ENCODE peak calls at places on chromosome 22, in six cellular contexts. C is sigmoid colon, O is PC-3, Q is heart left ventricle, E is GM23248, V is right lobe of liver. D is an unnamed sample.

GRCh38 chr22:29691636-29692326 is 28.0 kb upstream of the CABP7 start:
- DNase-seq in Q (no peak), O (no peak), E (no peak), C (no peak), V (no peak), D (no peak)

GRCh38 chr22:23183107-23183698 is 2.9 kb downstream of the BCR start:
- DNase-seq in C (no peak), Q (peak; percentile 63), E (peak; percentile 75), V (peak; percentile 68), O (peak; percentile 47), D (peak; percentile 51)

GRCh38 chr22:36541831-36542391 is 12.9 kb upstream of the EIF3D start:
- DNase-seq in E (peak; percentile 96), Q (no peak), V (peak; percentile 35), C (no peak), O (peak; percentile 94), D (no peak)

GRCh38 chr22:41841085-41841712 is 8.3 kb downstream of the SREBF2 start:
- DNase-seq in E (no peak), Q (no peak), V (no peak), C (no peak), O (peak; percentile 60), D (no peak)

GRCh38 chr22:19787849-19788141 is 27.2 kb downstream of the TBX1 start:
- DNase-seq in O (no peak), C (no peak), V (peak; percentile 15), Q (no peak), E (no peak), D (no peak)

GRCh38 chr22:35422145-35422544 is 22.2 kb downstream of the MCM5 start:
- DNase-seq in O (no peak), Q (no peak), C (no peak), E (no peak), V (no peak), D (no peak)

GRCh38 chr22:36687516-36687915 is 16.0 kb downstream of the CACNG2 start:
- DNase-seq in Q (no peak), V (no peak), C (no peak), O (no peak), E (no peak), D (no peak)

GRCh38 chr22:21650823-21651520 is 8.9 kb downstream of the SDF2L1 start:
- DNase-seq in Q (no peak), V (no peak), C (no peak), O (no peak), E (peak; percentile 19), D (no peak)

GRCh38 chr22:28116261-28116673 is 197.2 kb upstream of the PITPNB start:
- DNase-seq in V (no peak), C (peak; percentile 83), E (peak; percentile 97), Q (peak; percentile 55), O (peak; percentile 61), D (peak; percentile 62)

GRCh38 chr22:38455530-38456271 is 702 bp upstream of the KCNJ4 start:
- DNase-seq in C (no peak), Q (peak; percentile 61), O (no peak), E (no peak), V (no peak), D (no peak)

GRCh38 chr22:27212617-27213177 is 555.3 kb downstream of the MIAT start:
- DNase-seq in Q (peak; percentile 73), O (no peak), E (peak; percentile 100), V (no peak), C (peak; percentile 97), D (peak; percentile 77)

GRCh38 chr22:50524664-50525103 is 714 bp downstream of the SCO2 start:
- DNase-seq in O (no peak), Q (peak; percentile 53), V (no peak), C (no peak), E (peak; percentile 65), D (no peak)

GRCh38 chr22:21044931-21045584 is 688 bp upstream of the LRRC74B start:
- DNase-seq in E (peak; percentile 86), V (no peak), Q (no peak), C (no peak), O (peak; percentile 15), D (no peak)

GRCh38 chr22:44486538-44486937 is 11.5 kb downstream of the RTL6 start:
- DNase-seq in Q (peak; percentile 62), E (peak; percentile 31), C (no peak), V (no peak), O (no peak), D (no peak)

GRCh38 chr22:19955241-19956128 is 13.9 kb upstream of the TXNRD2 start:
- DNase-seq in Q (peak; percentile 46), O (no peak), V (peak; percentile 17), C (peak; percentile 61), E (no peak), D (no peak)

GRCh38 chr22:36768141-36768540 is 7.8 kb downstream of the IFT27 start:
- DNase-seq in Q (no peak), O (no peak), E (no peak), V (no peak), C (peak; percentile 43), D (no peak)

GRCh38 chr22:24845036-24845918 is 39.3 kb downstream of the SGSM1 start:
- DNase-seq in E (peak; percentile 83), O (peak; percentile 3), Q (no peak), V (no peak), C (peak; percentile 67), D (no peak)

DNA sequence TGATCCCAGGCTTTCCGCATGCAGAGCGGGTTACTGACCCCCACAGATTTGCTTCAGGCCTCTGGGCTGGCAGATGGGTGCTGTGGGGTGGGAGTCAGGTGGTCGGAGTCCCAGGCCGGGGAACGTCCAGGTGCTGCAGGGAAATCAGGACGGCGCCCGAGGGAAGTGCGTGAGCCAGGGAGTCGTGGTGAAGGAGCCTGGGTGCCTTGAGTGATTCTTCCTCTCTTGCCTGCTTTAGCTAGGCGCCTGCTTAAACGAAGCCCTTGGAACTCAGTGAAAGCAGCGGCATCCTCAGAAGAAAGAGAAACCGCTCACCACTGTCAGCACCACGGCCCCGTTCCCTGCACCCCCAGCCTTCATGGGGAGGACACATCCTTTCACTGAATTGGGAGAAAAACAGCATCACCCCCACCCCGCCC is 455.6 kb downstream of the BRD1 start:
- DNase-seq in O (no peak), V (no peak), E (no peak), C (no peak), Q (no peak), D (no peak)
- H3K9me3 ChIP-seq in O (no peaks in the 10 kb centered on the region), V (no peaks in the 10 kb centered on the region), E (no peaks in the 10 kb centered on the region), C (no peaks in the 10 kb centered on the region), Q (no peaks in the 10 kb centered on the region), D (no peaks in the 10 kb centered on the region)

DNA sequence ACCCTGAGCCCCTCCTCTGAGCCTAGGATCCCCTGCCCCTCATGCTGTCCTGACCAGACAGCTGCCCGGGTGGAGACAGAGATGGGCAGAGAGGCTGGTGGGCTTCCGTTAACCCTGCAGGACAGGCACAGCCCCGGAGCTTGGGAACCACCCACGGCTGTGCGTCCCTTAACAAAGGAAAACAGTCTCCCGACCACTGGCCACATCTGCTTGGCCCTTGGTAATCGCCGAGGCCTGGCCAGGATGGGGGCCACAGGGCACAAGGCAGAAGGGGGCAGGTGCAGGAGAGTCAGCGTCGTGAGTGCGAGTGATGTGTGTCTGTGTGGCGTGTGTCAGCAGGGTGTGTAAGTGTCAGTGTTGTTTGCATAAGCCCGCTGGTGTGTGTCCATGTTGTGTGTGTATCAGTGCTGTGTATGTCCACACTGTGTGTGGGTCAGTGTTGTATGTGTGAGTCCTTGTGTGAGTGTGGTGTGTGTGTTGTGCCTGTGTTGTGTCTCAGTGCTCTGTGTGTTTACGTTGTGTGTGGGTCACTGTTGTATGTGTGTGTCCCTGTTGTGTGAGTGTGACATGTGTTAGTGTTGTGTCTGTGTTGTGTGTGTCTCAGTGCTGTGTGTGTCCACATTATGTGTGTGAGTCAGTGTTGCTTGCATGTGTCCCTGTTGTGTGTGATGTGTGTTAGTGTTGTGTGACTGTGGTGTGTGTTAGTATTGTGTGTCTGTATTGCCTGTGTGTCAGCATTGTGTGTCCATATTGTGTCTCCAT is 369.5 kb downstream of the BRD1 start:
- DNase-seq in E (no peak), O (no peak), V (no peak), Q (no peak), C (no peak), D (no peak)
- H3K9me3 ChIP-seq in E (no peaks in the 10 kb centered on the region), O (no peaks in the 10 kb centered on the region), V (no peaks in the 10 kb centered on the region), Q (no peaks in the 10 kb centered on the region), C (no peaks in the 10 kb centered on the region), D (no peaks in the 10 kb centered on the region)

GRCh38 chr22:48237466-48237865 is 1475.0 kb downstream of the TBC1D22A start:
- DNase-seq in Q (no peak), C (no peak), E (no peak), O (no peak), V (no peak), D (no peak)
- H3K9me3 ChIP-seq in Q (no peaks in the 10 kb centered on the region), C (peaks cover 6% of the 10 kb centered on the region), E (peaks cover 7% of the 10 kb centered on the region), O (no peaks in the 10 kb centered on the region), V (no peaks in the 10 kb centered on the region), D (no peaks in the 10 kb centered on the region)

GRCh38 chr22:48086246-48086645 is 1323.8 kb downstream of the TBC1D22A start:
- DNase-seq in O (no peak), C (no peak), Q (no peak), V (no peak), E (no peak), D (peak; percentile 1)

GRCh38 chr22:48082284-48082683 is 1319.8 kb downstream of the TBC1D22A start:
- DNase-seq in O (no peak), Q (no peak), E (no peak), V (no peak), C (peak; percentile 29), D (no peak)

GRCh38 chr22:48083502-48083901 is 1321.1 kb downstream of the TBC1D22A start:
- DNase-seq in V (no peak), C (peak; percentile 27), E (no peak), O (no peak), Q (no peak), D (no peak)

GRCh38 chr22:48084041-48084748 is 1321.7 kb downstream of the TBC1D22A start:
- DNase-seq in O (no peak), Q (no peak), C (peak; percentile 29), V (no peak), E (no peak), D (no peak)

GRCh38 chr22:48084749-48085090 is 1322.3 kb downstream of the TBC1D22A start:
- DNase-seq in V (no peak), O (no peak), E (no peak), C (peak; percentile 26), Q (no peak), D (no peak)
- H3K9me3 ChIP-seq in V (no peaks in the 10 kb centered on the region), O (no peaks in the 10 kb centered on the region), E (no peaks in the 10 kb centered on the region), C (no peaks in the 10 kb centered on the region), Q (no peaks in the 10 kb centered on the region), D (no peaks in the 10 kb centered on the region)

GRCh38 chr22:47369020-47369419 is 606.6 kb downstream of the TBC1D22A start:
- DNase-seq in C (no peak), Q (no peak), E (no peak), V (no peak), O (no peak), D (no peak)
- H3K9me3 ChIP-seq in C (no peaks in the 10 kb centered on the region), Q (no peaks in the 10 kb centered on the region), E (no peaks in the 10 kb centered on the region), V (no peaks in the 10 kb centered on the region), O (no peaks in the 10 kb centered on the region), D (no peaks in the 10 kb centered on the region)

GRCh38 chr22:47293368-47294221 is 531.1 kb downstream of the TBC1D22A start:
- DNase-seq in E (no peak), O (no peak), Q (no peak), C (no peak), V (no peak), D (no peak)

GRCh38 chr22:47290706-47291430 is 528.4 kb downstream of the TBC1D22A start:
- DNase-seq in Q (no peak), V (no peak), C (peak; percentile 32), E (no peak), O (no peak), D (no peak)

GRCh38 chr22:47294222-47294532 is 531.7 kb downstream of the TBC1D22A start:
- DNase-seq in Q (no peak), O (peak; percentile 80), C (peak; percentile 47), E (peak; percentile 65), V (no peak), D (no peak)

GRCh38 chr22:47292546-47293320 is 530.3 kb downstream of the TBC1D22A start:
- DNase-seq in O (no peak), E (no peak), C (no peak), V (no peak), Q (no peak), D (no peak)

GRCh38 chr22:47291565-47292495 is 529.4 kb downstream of the TBC1D22A start:
- DNase-seq in Q (no peak), C (peak; percentile 46), E (no peak), O (no peak), V (no peak), D (peak; percentile 23)
- H3K9me3 ChIP-seq in Q (no peaks in the 10 kb centered on the region), C (no peaks in the 10 kb centered on the region), E (no peaks in the 10 kb centered on the region), O (no peaks in the 10 kb centered on the region), V (no peaks in the 10 kb centered on the region), D (no peaks in the 10 kb centered on the region)